ENCODE peak calls at places on chromosomes 6 and 20, in nine cellular contexts. One of them, this sample, is unnamed.
A peak's percentile ranks its signal among the peaks of the same experiment; 100 is the strongest.

GRCh38 chr6:111625511-111626331 is 20.0 kb upstream of the TRAF3IP2 start:
- DNase-seq in HepG2: no peak
- DNase-seq in myocyte: peak; percentile 88
- DNase-seq in brain microvascular endothelial cell: peak; percentile 24
- DNase-seq in NCI-H748 treated with DMSO at 0.1 percent for 48 hours: no peak
- DNase-seq in NCI-H345: peak; percentile 32
- DNase-seq in endothelial cell: no peak
- DNase-seq in GM20000: no peak
- DNase-seq in stimulated activated naive CD4-positive, alpha-beta T cell treated with Interleukin-2 at 50 U/mL for 16 hours: no peak
- DNase-seq in this sample: no peak

GRCh38 chr20:53683506-53683905 is 89.9 kb upstream of the ZNF217 start:
- DNase-seq in HepG2: no peak
- DNase-seq in myocyte: no peak
- DNase-seq in brain microvascular endothelial cell: no peak
- DNase-seq in NCI-H748 treated with DMSO at 0.1 percent for 48 hours: no peak
- DNase-seq in NCI-H345: no peak
- DNase-seq in endothelial cell: no peak
- DNase-seq in GM20000: no peak
- DNase-seq in stimulated activated naive CD4-positive, alpha-beta T cell treated with Interleukin-2 at 50 U/mL for 16 hours: no peak
- DNase-seq in this sample: no peak

GRCh38 chr20:61640171-61640570 is 388.1 kb downstream of the CDH4 start:
- DNase-seq in HepG2: no peak
- DNase-seq in myocyte: no peak
- DNase-seq in brain microvascular endothelial cell: no peak
- DNase-seq in NCI-H748 treated with DMSO at 0.1 percent for 48 hours: no peak
- DNase-seq in NCI-H345: no peak
- DNase-seq in endothelial cell: no peak
- DNase-seq in GM20000: no peak
- DNase-seq in stimulated activated naive CD4-positive, alpha-beta T cell treated with Interleukin-2 at 50 U/mL for 16 hours: no peak
- DNase-seq in this sample: peak; percentile 88

GRCh38 chr6:24666097-24666615 is 543 bp downstream of the TDP2 start:
- DNase-seq in HepG2: no peak
- DNase-seq in myocyte: no peak
- DNase-seq in brain microvascular endothelial cell: peak; percentile 18
- DNase-seq in NCI-H748 treated with DMSO at 0.1 percent for 48 hours: no peak
- DNase-seq in NCI-H345: peak; percentile 55
- DNase-seq in endothelial cell: peak; percentile 48
- DNase-seq in GM20000: peak; percentile 42
- DNase-seq in stimulated activated naive CD4-positive, alpha-beta T cell treated with Interleukin-2 at 50 U/mL for 16 hours: peak; percentile 41
- DNase-seq in this sample: peak; percentile 26

GRCh38 chr20:60465439-60465838 is 507.2 kb downstream of the CDH26 start:
- DNase-seq in HepG2: no peak
- DNase-seq in myocyte: no peak
- DNase-seq in brain microvascular endothelial cell: no peak
- DNase-seq in NCI-H748 treated with DMSO at 0.1 percent for 48 hours: no peak
- DNase-seq in NCI-H345: no peak
- DNase-seq in endothelial cell: no peak
- DNase-seq in GM20000: no peak
- DNase-seq in stimulated activated naive CD4-positive, alpha-beta T cell treated with Interleukin-2 at 50 U/mL for 16 hours: no peak
- DNase-seq in this sample: no peak

GRCh38 chr20:18258126-18258860 is 30.0 kb upstream of the ZNF133 start:
- DNase-seq in HepG2: peak; percentile 39
- DNase-seq in myocyte: no peak
- DNase-seq in brain microvascular endothelial cell: no peak
- DNase-seq in NCI-H748 treated with DMSO at 0.1 percent for 48 hours: no peak
- DNase-seq in NCI-H345: no peak
- DNase-seq in endothelial cell: no peak
- DNase-seq in GM20000: no peak
- DNase-seq in stimulated activated naive CD4-positive, alpha-beta T cell treated with Interleukin-2 at 50 U/mL for 16 hours: no peak
- DNase-seq in this sample: no peak

GRCh38 chr6:125363010-125363359 is 61.2 kb upstream of the HDDC2 start:
- DNase-seq in HepG2: peak; percentile 9
- DNase-seq in myocyte: peak; percentile 29
- DNase-seq in brain microvascular endothelial cell: peak; percentile 83
- DNase-seq in NCI-H748 treated with DMSO at 0.1 percent for 48 hours: no peak
- DNase-seq in NCI-H345: no peak
- DNase-seq in endothelial cell: no peak
- DNase-seq in GM20000: no peak
- DNase-seq in stimulated activated naive CD4-positive, alpha-beta T cell treated with Interleukin-2 at 50 U/mL for 16 hours: no peak
- DNase-seq in this sample: no peak

GRCh38 chr6:20584100-20584731 is 50.0 kb downstream of the CDKAL1 start:
- DNase-seq in HepG2: no peak
- DNase-seq in myocyte: no peak
- DNase-seq in brain microvascular endothelial cell: no peak
- DNase-seq in NCI-H748 treated with DMSO at 0.1 percent for 48 hours: peak; percentile 69
- DNase-seq in NCI-H345: no peak
- DNase-seq in endothelial cell: no peak
- DNase-seq in GM20000: no peak
- DNase-seq in stimulated activated naive CD4-positive, alpha-beta T cell treated with Interleukin-2 at 50 U/mL for 16 hours: no peak
- DNase-seq in this sample: no peak

This sample was measured in posterior cingulate gyrus.